ENCODE peak calls at places on chromosome 15, in four cellular contexts. Q is gastrocnemius medialis, J is Peyer's patch, S is fibroblast of lung. D is an unnamed sample.

GRCh38 chr15:79682851-79683288 is 213.9 kb downstream of the MTHFS start:
- DNase-seq in Q (no peak), J (no peak), S (peak; percentile 44), D (no peak)

GRCh38 chr15:50979041-50979440 is 70.6 kb downstream of the AP4E1 start:
- DNase-seq in Q (no peak), J (no peak), S (no peak), D (no peak)

GRCh38 chr15:73677146-73677607 is 7.0 kb upstream of the CD276 start:
- DNase-seq in Q (peak; percentile 48), J (no peak), S (peak; percentile 77), D (peak; percentile 76)

GRCh38 chr15:42955518-42955917 is 34.9 kb upstream of the TTBK2 start:
- DNase-seq in Q (no peak), J (no peak), S (no peak), D (no peak)

GRCh38 chr15:100334905-100335304 is 6.9 kb downstream of the ADAMTS17 start:
- DNase-seq in Q (no peak), J (no peak), S (no peak), D (no peak)

GRCh38 chr15:62779041-62779810 is 263.3 kb upstream of the TPM1 start:
- DNase-seq in Q (no peak), J (no peak), S (peak; percentile 48), D (no peak)

GRCh38 chr15:76863123-76863522 is 42.0 kb downstream of the SCAPER start:
- DNase-seq in Q (no peak), J (no peak), S (no peak), D (no peak)

GRCh38 chr15:67172172-67172571 is 82.3 kb downstream of the AAGAB start:
- DNase-seq in Q (no peak), J (no peak), S (no peak), D (no peak)

GRCh38 chr15:73240864-73241499 is 127.8 kb downstream of the HCN4 start:
- DNase-seq in Q (peak; percentile 20), J (no peak), S (peak; percentile 70), D (peak; percentile 73)

GRCh38 chr15:65368646-65369045 is 9.2 kb downstream of the IGDCC3 start:
- DNase-seq in Q (no peak), J (no peak), S (no peak), D (no peak)

DNA sequence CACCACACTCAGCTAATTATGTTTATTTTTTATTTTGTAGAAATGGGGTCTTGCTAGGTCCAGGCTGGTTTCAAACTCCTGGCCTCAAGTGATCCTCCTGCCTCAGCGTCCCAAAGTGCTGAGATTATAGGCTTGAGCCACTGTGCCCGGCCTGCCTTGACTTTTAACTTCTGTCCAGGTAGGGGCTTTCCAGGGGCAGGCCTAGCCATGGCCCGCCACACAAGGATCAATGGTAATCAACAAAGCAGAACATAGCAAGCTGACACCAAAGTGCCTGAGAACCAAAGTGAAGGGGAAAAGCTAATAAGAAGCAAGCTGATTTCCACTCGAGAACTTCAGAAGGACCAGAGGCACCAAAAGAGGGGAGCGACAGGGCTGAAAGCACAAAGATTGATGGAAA is 9.4 kb upstream of the CRTC3 start:
- DNase-seq in Q (no peak), J (no peak), S (no peak), D (no peak)
- H3K27ac ChIP-seq in Q (no peak overlapping the region), J (no peak overlapping the region), S (no peak overlapping the region), D (no peak overlapping the region)

GRCh38 chr15:101664303-101664913 is 12.2 kb upstream of the TM2D3 start:
- DNase-seq in Q (no peak), J (no peak), S (peak; percentile 18), D (no peak)

GRCh38 chr15:101662203-101662602 is 10.0 kb upstream of the TM2D3 start:
- DNase-seq in Q (no peak), J (no peak), S (no peak), D (no peak)

GRCh38 chr15:101657968-101658784 is 6.0 kb upstream of the TM2D3 start:
- DNase-seq in Q (no peak), J (no peak), S (no peak), D (peak; percentile 81)

GRCh38 chr15:101657171-101657570 is 5.0 kb upstream of the TM2D3 start:
- DNase-seq in Q (no peak), J (no peak), S (no peak), D (no peak)

DNA sequence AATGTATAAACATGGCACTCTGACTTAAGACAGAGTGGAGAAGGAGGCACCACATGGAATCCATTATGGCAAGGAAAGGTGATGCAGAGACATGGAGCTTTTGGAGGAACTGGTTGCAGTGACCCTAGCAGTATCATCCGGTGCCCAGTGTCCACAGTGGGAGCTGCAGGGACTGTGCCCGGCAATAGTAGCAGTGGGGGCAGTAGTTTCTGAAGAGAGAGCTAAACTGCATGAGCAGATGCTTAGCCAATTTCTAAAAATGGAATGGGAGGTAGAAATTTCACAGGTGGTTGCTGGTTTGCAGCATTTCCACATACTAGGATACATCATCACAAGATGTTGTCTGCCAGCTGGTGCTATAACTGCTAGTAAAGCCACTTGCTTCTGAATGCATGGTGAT is 7.8 kb upstream of the TM2D3 start:
- DNase-seq in Q (no peak), J (no peak), S (no peak), D (no peak)
- H3K4me3 ChIP-seq in Q (no peak overlapping the region), J (no peak overlapping the region), S (no peak overlapping the region), D (no peak overlapping the region)

GRCh38 chr15:68191555-68191954 is 13.6 kb downstream of the CALML4 start:
- DNase-seq in Q (no peak), J (no peak), S (no peak), D (no peak)

GRCh38 chr15:68192117-68192516 is 13.0 kb downstream of the CALML4 start:
- DNase-seq in Q (no peak), J (no peak), S (no peak), D (no peak)

GRCh38 chr15:68188647-68189046 is 16.5 kb downstream of the CALML4 start:
- DNase-seq in Q (no peak), J (no peak), S (no peak), D (no peak)

GRCh38 chr15:68187559-68187958 is 17.6 kb downstream of the CALML4 start:
- DNase-seq in Q (peak; percentile 68), J (peak; percentile 49), S (peak; percentile 90), D (peak; percentile 72)

DNA sequence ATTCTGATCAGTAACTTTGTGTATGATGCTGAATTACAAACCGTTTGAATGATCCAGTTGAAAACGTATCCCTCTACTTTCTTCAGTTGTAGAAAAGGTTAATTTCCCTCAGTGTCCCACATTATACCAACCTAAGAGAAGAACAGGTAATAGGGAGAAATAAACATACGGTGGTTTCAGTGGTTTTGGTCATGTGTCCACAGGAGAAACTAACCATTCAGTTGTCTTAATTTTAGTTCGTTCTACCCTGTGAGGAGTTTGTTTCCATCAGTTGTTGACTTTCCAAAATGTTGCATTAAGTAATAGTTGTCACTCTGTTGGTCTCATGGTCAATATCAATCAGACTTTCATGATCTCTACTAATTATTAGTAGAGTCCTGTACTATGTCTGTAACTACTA is 15.1 kb downstream of the CALML4 start:
- DNase-seq in Q (no peak), J (no peak), S (no peak), D (no peak)
- H3K36me3 ChIP-seq in Q (peaks cover 3% of the 10 kb centered on the region), J (peaks cover 55% of the 10 kb centered on the region), S (peaks cover 6% of the 10 kb centered on the region), D (no peaks in the 10 kb centered on the region)

GRCh38 chr15:60476713-60477112 is 2.2 kb downstream of the ICE2 start:
- DNase-seq in Q (no peak), J (no peak), S (no peak), D (no peak)

GRCh38 chr15:60479361-60479684 is 381 bp upstream of the ICE2 start:
- DNase-seq in Q (no peak), J (no peak), S (no peak), D (no peak)

GRCh38 chr15:60477991-60478632 is 830 bp downstream of the ICE2 start:
- DNase-seq in Q (no peak), J (no peak), S (peak; percentile 39), D (no peak)

GRCh38 chr15:60478633-60479360 is at the start of gene ICE2:
- DNase-seq in Q (peak; percentile 89), J (peak; percentile 97), S (peak; percentile 94), D (peak; percentile 98)

GRCh38 chr15:60477164-60477563 is 1.8 kb downstream of the ICE2 start:
- DNase-seq in Q (no peak), J (no peak), S (no peak), D (no peak)
- H3K27ac ChIP-seq in Q (peak overlapping the region; percentile 94), J (no peak overlapping the region), S (no peak overlapping the region), D (no peak overlapping the region)

DNA sequence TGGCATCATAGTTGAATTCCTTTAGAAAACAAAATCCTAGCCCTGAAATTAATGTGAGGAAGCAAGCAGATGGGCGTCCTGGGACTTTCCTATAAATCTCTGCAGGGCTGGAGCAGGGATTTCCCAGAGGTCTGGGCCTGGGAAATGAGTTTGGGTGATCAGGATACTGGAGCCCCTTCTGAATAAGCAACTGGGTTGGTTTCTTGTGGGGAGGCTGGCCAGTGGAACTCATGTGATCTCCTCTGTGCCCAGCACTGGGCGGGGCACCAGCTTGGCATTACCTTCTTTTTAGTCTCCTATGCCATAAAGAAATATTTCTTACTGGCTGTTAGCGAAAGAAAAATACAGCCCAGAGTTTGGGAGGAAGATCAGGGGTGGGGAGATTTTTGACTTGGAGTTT is 1.7 kb downstream of the THSD4 start:
- DNase-seq in Q (no peak), J (no peak), S (no peak), D (peak; percentile 59)
- H3K4me3 ChIP-seq in Q (no peak overlapping the region), J (peak overlapping the region; percentile 76), S (no peak overlapping the region), D (no peak overlapping the region)

DNA sequence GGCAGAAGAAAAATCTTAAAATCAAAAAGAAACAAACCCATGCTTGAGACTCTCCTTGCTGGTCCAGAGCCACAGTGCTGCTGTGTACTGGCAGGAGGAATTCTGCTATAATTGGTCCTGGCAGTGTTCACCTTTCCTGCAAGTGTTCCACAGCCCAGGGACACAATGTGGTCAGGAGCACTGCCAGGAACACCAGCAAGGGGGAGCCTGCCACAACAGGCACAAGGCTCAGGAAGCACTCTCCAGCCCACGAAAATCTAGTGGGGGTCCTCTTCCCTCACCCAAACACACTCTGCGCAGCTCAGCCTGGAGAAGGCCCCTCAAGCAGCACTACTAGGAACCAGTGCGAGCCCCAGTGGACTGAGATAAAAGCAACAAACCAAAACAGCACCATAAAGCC is 92.9 kb downstream of the UBE3A start:
- DNase-seq in Q (peak; percentile 86), J (no peak), S (peak; percentile 15), D (no peak)
- H3K36me3 ChIP-seq in Q (no peaks in the 10 kb centered on the region), J (peaks cover 45% of the 10 kb centered on the region), S (no peaks in the 10 kb centered on the region), D (no peaks in the 10 kb centered on the region)

GRCh38 chr15:70834999-70835398 is 19.0 kb downstream of the LARP6 start:
- DNase-seq in Q (no peak), J (no peak), S (no peak), D (no peak)
- H3K27ac ChIP-seq in Q (peak overlapping the region; percentile 60), J (no peak overlapping the region), S (no peak overlapping the region), D (no peak overlapping the region)

GRCh38 chr15:60212536-60212935 is 185.2 kb downstream of the ANXA2 start:
- DNase-seq in Q (no peak), J (no peak), S (no peak), D (no peak)
- H3K4me3 ChIP-seq in Q (no peak overlapping the region), J (no peak overlapping the region), S (no peak overlapping the region), D (no peak overlapping the region)

GRCh38 chr15:39587291-39587909 is 6.5 kb downstream of the THBS1 start:
- DNase-seq in Q (no peak), J (no peak), S (peak; percentile 23), D (peak; percentile 29)
- H3K36me3 ChIP-seq in Q (peaks cover 24% of the 10 kb centered on the region), J (peaks cover 100% of the 10 kb centered on the region), S (peaks cover 53% of the 10 kb centered on the region), D (no peaks in the 10 kb centered on the region)

D was measured in transverse colon.